ENCODE peak calls at places on chromosomes 4 and X, in four cellular contexts. C is AG04449, J is psoas muscle, H is AG10803. G is an unnamed sample.

GRCh38 chrX:46837543-46838481 is 969 bp downstream of the RP2 start:
- DNase-seq in C (no peak), H (no peak), J (no peak), G (no peak)

GRCh38 chr4:124726269-124726668 is 13.7 kb upstream of the ANKRD50 start:
- DNase-seq in H (no peak), C (no peak), J (no peak), G (no peak)

GRCh38 chr4:86993909-86994672 is 59.3 kb downstream of the AFF1 start:
- DNase-seq in J (no peak), C (no peak), H (no peak), G (no peak)

GRCh38 chr4:148239406-148239805 is 202.8 kb downstream of the NR3C2 start:
- DNase-seq in C (no peak), H (no peak), J (no peak), G (no peak)

GRCh38 chr4:55458611-55459010 is 62.9 kb downstream of the TMEM165 start:
- DNase-seq in C (no peak), J (no peak), H (no peak), G (no peak)

GRCh38 chr4:52833941-52834525 is 28.1 kb upstream of the RASL11B start:
- DNase-seq in J (no peak), C (no peak), H (peak), G (no peak)

GRCh38 chrX:152635941-152636340 is 1.8 kb upstream of the GABRQ start:
- DNase-seq in H (peak), J (no peak), C (peak), G (no peak)

GRCh38 chr4:178664636-178665035 is 1222.4 kb upstream of the AGA start:
- DNase-seq in J (no peak), H (no peak), C (no peak), G (no peak)

GRCh38 chrX:76279007-76279406 is 106.1 kb downstream of the PBDC1 start:
- DNase-seq in C (peak), J (no peak), H (peak), G (no peak)

GRCh38 chr4:3945511-3946290 is 179.5 kb downstream of the ADRA2C start:
- DNase-seq in C (no peak), J (no peak), H (no peak), G (no peak)

GRCh38 chr4:86822136-86822535 is 27.0 kb downstream of the SLC10A6 start:
- DNase-seq in H (no peak), J (no peak), C (no peak), G (no peak)

GRCh38 chrX:9148626-9149385 is 114.9 kb upstream of the FAM9B start:
- DNase-seq in J (no peak), H (peak), C (no peak), G (no peak)

GRCh38 chrX:78384486-78384885 is 57.1 kb upstream of the CYSLTR1 start:
- DNase-seq in H (no peak), C (no peak), J (no peak), G (no peak)

GRCh38 chr4:177236889-177237288 is 72.8 kb upstream of the NEIL3 start:
- DNase-seq in C (no peak), H (no peak), J (no peak), G (no peak)

GRCh38 chrX:24877854-24878650 is 137.7 kb downstream of the ARX start:
- DNase-seq in J (no peak), C (no peak), H (no peak), G (no peak)

GRCh38 chr4:15778191-15778741 is at the start of gene CD38:
- DNase-seq in C (no peak), J (peak), H (no peak), G (no peak)

GRCh38 chr4:186149872-186150271 is 41.5 kb upstream of the CYP4V2 start:
- DNase-seq in H (peak), J (peak), C (no peak), G (no peak)

GRCh38 chr4:111789901-111790640 is 355.2 kb upstream of the FAM241A start:
- DNase-seq in C (no peak), J (no peak), H (no peak), G (no peak)

GRCh38 chr4:14375816-14376215 is 626.5 kb upstream of the CPEB2 start:
- DNase-seq in C (no peak), H (no peak), J (no peak), G (peak)

GRCh38 chrX:129876734-129877395 is 29.1 kb upstream of the UTP14A start:
- DNase-seq in H (peak), C (peak), J (no peak), G (peak)

GRCh38 chrX:126552313-126553022 is at the start of gene DCAF12L1:
- DNase-seq in J (peak), C (no peak), H (no peak), G (no peak)

GRCh38 chr4:42478509-42478908 is 81.2 kb downstream of the SHISA3 start:
- DNase-seq in C (no peak), J (no peak), H (no peak), G (no peak)

GRCh38 chrX:129791961-129792570 is 12.3 kb downstream of the SASH3 start:
- DNase-seq in C (no peak), J (no peak), H (no peak), G (no peak)

GRCh38 chr4:87423313-87424031 is 1.1 kb downstream of the NUDT9 start:
- DNase-seq in H (no peak), C (no peak), J (no peak), G (no peak)

GRCh38 chrX:73577368-73577767 is 14.4 kb downstream of the CHIC1 start:
- DNase-seq in J (no peak), C (no peak), H (peak), G (peak)

GRCh38 chr4:7166981-7167700 is 25.2 kb upstream of the SORCS2 start:
- DNase-seq in C (no peak), H (no peak), J (peak), G (no peak)

GRCh38 chrX:42948723-42949122 is 170.8 kb upstream of the PPP1R2C start:
- DNase-seq in C (no peak), J (no peak), H (no peak), G (no peak)

GRCh38 chr4:23667659-23668058 is 222.2 kb downstream of the PPARGC1A start:
- DNase-seq in H (no peak), J (no peak), C (no peak), G (no peak)

GRCh38 chrX:109614951-109615350 is 10.0 kb downstream of the KCNE5 start:
- DNase-seq in J (no peak), C (no peak), H (no peak), G (no peak)

GRCh38 chr4:44652002-44652401 is 577 bp upstream of the YIPF7 start:
- DNase-seq in C (no peak), J (no peak), H (no peak), G (no peak)

GRCh38 chr4:109302366-109303140 is at the start of gene COL25A1:
- DNase-seq in C (no peak), H (peak), J (peak), G (no peak)
- H3K4me3 ChIP-seq in C (peak), H (peak), J (peak), G (peak)

DNA sequence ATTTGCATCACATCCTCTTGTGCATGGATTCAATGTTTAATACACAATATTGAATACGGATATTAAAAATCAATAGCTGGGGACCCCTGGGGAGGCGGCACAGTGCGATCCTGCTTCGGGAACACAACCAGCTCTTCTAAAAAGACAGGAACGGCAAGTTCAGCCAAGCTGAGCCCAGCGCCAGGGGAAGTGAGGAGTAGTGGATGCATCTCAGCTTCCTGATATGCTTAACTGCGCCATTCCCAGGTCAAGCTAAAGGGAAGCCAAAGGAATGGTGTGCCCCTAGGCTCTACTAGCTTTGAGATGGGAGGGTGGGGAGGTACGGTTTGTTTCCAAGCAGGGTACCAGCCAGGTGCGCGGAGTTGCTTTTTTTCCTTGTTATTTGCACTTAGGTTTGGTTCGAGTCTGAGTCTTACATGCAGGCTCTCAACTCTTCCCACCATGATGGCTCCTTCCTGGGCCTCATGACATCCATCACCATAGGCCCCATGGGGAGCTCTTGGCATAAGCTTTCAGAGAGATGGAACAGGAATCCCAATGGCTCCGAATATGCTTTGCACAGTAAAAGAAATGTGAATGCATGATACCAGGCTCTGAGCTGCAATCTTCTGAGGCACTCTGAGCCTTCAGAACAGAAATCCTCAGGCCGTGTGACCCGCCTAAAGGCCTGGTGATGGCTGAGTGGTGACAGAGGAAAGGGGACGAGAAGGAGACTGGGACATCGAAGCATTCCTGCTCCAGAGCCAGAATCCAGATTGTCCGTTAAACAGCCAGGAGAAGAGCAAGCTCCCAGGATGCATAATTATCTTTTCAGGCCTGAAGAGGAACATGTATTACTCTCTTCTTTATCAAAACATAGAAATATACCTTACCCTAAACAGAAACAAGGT is 51.8 kb upstream of the BCOR start:
- DNase-seq in J (no peak), H (no peak), C (no peak), G (no peak)
- H3K4me3 ChIP-seq in J (no peak), H (no peak), C (no peak), G (no peak)

GRCh38 chrX:38452603-38453002 is 100.2 kb downstream of the OTC start:
- DNase-seq in H (no peak), J (no peak), C (no peak), G (no peak)
- H3K4me3 ChIP-seq in H (no peak), J (no peak), C (no peak), G (no peak)

GRCh38 chrX:119757979-119758681 is at the start of gene SOWAHD:
- DNase-seq in C (no peak), H (no peak), J (peak), G (no peak)

GRCh38 chrX:119760026-119760902 is 1.9 kb downstream of the SOWAHD start:
- DNase-seq in J (no peak), C (no peak), H (no peak), G (no peak)

GRCh38 chrX:119758682-119759332 is 419 bp downstream of the SOWAHD start:
- DNase-seq in C (no peak), J (peak), H (no peak), G (no peak)

GRCh38 chrX:119757646-119757978 is 776 bp upstream of the SOWAHD start:
- DNase-seq in H (no peak), J (no peak), C (no peak), G (no peak)

GRCh38 chrX:119759333-119759766 is 962 bp downstream of the SOWAHD start:
- DNase-seq in H (no peak), J (no peak), C (no peak), G (no peak)
- H3K4me3 ChIP-seq in H (no peak), J (peak), C (peak), G (peak)

GRCh38 chr4:127484101-127484500 is 148.7 kb upstream of the INTU start:
- DNase-seq in C (no peak), J (no peak), H (no peak), G (no peak)
- H3K4me3 ChIP-seq in C (no peak), J (no peak), H (no peak), G (no peak)

GRCh38 chr4:80161413-80162058 is 35.8 kb upstream of the PRDM8 start:
- DNase-seq in H (no peak), C (no peak), J (no peak), G (no peak)
- H3K4me3 ChIP-seq in H (no peak), C (no peak), J (no peak), G (no peak)

DNA sequence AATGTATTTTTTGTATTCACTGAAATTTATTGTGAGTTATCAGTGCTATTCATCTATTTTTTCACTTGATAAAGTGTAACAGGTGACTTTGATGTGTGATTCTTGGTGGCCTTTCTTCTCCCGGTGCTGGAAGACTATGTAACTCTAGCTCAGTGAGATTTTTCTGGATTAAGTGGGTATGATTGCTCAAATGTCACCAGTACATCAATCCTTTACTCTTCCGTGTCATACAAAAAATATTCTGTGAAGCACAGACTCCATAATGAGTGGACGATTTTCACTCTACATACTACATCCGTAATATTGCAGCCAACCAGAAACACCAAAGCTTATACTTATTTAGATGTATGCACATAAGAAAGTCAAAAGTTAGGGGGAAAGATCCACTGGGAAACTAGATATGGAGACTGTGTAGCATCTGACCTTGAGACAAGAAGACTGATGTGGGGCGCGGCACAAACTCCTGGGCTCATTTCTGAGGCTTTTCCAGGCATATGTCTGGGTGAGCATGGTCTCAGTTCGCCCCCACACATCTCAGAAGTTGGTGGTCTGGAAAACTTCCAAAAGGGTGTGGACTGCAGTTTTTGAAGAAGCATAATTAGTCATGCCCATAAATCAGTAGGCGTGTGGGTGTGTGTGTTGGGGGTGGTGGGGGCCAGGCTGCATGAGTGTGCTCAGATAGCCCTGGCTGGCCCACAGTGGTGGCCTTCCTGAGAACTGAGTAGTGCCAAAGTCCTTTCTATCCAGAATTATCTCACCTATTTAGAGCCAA is 53.9 kb upstream of the TENM3 start:
- DNase-seq in H (peak), C (peak), J (no peak), G (peak)
- H3K4me3 ChIP-seq in H (no peak), C (no peak), J (no peak), G (no peak)

GRCh38 chrX:40734956-40735317 is 405 bp downstream of the MED14 start:
- DNase-seq in J (no peak), H (peak), C (no peak), G (no peak)

GRCh38 chrX:40733691-40734090 is 1.7 kb downstream of the MED14 start:
- DNase-seq in J (no peak), C (no peak), H (peak), G (no peak)

GRCh38 chrX:40735318-40736169 is at the start of gene MED14:
- DNase-seq in C (peak), H (peak), J (peak), G (peak)

DNA sequence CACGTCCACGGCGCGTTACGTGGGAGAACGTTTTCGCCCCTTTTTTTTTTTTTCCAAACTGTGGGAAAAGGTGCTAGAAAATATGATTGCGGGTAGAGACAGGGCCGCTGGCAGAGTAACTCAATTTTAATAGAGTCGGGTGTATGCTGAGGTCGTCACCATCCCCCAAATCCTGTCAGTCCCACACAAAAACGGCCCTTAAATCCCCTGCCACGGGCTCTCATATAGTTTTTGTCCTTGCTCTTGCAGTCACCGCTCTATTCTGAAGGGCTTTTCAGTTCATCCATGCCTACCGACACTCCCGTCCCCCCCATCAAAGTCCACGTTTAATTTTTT is 796 bp upstream of the MED14 start:
- DNase-seq in C (no peak), H (no peak), J (no peak), G (no peak)
- H3K4me3 ChIP-seq in C (peak), H (peak), J (peak), G (peak)